ENCODE peak calls at places on chromosomes 11 and 22, in eight cellular contexts. One of them, this sample, is unnamed. For H3K36me3, the result is how much of the 10 kb centered on the place peaks cover.

GRCh38 chr11:45332486-45332934 is 46.4 kb upstream of the SYT13 start:
- DNase-seq in gastrocnemius medialis: no peak
- DNase-seq in Peyer's patch: no peak
- DNase-seq in transverse colon: peak
- DNase-seq in cardiac muscle cell: peak
- DNase-seq in endothelial cell of umbilical vein: no peak
- DNase-seq in PC-3: no peak
- DNase-seq in sigmoid colon: peak
- DNase-seq in this sample: peak

GRCh38 chr11:12889243-12889642 is 119.9 kb upstream of the RASSF10 start:
- DNase-seq in gastrocnemius medialis: peak
- DNase-seq in Peyer's patch: no peak
- DNase-seq in transverse colon: no peak
- DNase-seq in cardiac muscle cell: no peak
- DNase-seq in endothelial cell of umbilical vein: no peak
- DNase-seq in PC-3: no peak
- DNase-seq in sigmoid colon: peak
- DNase-seq in this sample: peak

GRCh38 chr11:20337526-20338154 is 25.9 kb upstream of the HTATIP2 start:
- DNase-seq in gastrocnemius medialis: no peak
- DNase-seq in Peyer's patch: no peak
- DNase-seq in transverse colon: peak
- DNase-seq in cardiac muscle cell: peak
- DNase-seq in endothelial cell of umbilical vein: peak
- DNase-seq in PC-3: peak
- DNase-seq in sigmoid colon: no peak
- DNase-seq in this sample: peak

GRCh38 chr22:17194213-17194612 is 25.0 kb downstream of the ADA2 start:
- DNase-seq in gastrocnemius medialis: no peak
- DNase-seq in Peyer's patch: no peak
- DNase-seq in transverse colon: no peak
- DNase-seq in cardiac muscle cell: no peak
- DNase-seq in endothelial cell of umbilical vein: no peak
- DNase-seq in PC-3: no peak
- DNase-seq in sigmoid colon: no peak
- DNase-seq in this sample: no peak

GRCh38 chr11:123246749-123247497 is 51.9 kb upstream of the CLMP start:
- DNase-seq in gastrocnemius medialis: peak
- DNase-seq in Peyer's patch: peak
- DNase-seq in transverse colon: peak
- DNase-seq in cardiac muscle cell: peak
- DNase-seq in endothelial cell of umbilical vein: peak
- DNase-seq in PC-3: peak
- DNase-seq in sigmoid colon: peak
- DNase-seq in this sample: peak

GRCh38 chr11:122141757-122142156 is 25.7 kb upstream of the BLID start:
- DNase-seq in gastrocnemius medialis: no peak
- DNase-seq in Peyer's patch: no peak
- DNase-seq in transverse colon: no peak
- DNase-seq in cardiac muscle cell: no peak
- DNase-seq in endothelial cell of umbilical vein: no peak
- DNase-seq in PC-3: peak
- DNase-seq in sigmoid colon: no peak
- DNase-seq in this sample: no peak

GRCh38 chr22:19619144-19620009 is 94.9 kb upstream of the SEPTIN5 start:
- DNase-seq in gastrocnemius medialis: no peak
- DNase-seq in Peyer's patch: no peak
- DNase-seq in transverse colon: no peak
- DNase-seq in cardiac muscle cell: no peak
- DNase-seq in endothelial cell of umbilical vein: peak
- DNase-seq in PC-3: no peak
- DNase-seq in sigmoid colon: no peak
- DNase-seq in this sample: no peak

GRCh38 chr11:134372536-134372935 is 39.5 kb downstream of the B3GAT1 start:
- DNase-seq in gastrocnemius medialis: no peak
- DNase-seq in Peyer's patch: peak
- DNase-seq in transverse colon: no peak
- DNase-seq in cardiac muscle cell: no peak
- DNase-seq in endothelial cell of umbilical vein: no peak
- DNase-seq in PC-3: no peak
- DNase-seq in sigmoid colon: peak
- DNase-seq in this sample: no peak

GRCh38 chr11:23725752-23726151 is 771.1 kb upstream of the LUZP2 start:
- DNase-seq in gastrocnemius medialis: no peak
- DNase-seq in Peyer's patch: no peak
- DNase-seq in transverse colon: no peak
- DNase-seq in cardiac muscle cell: no peak
- DNase-seq in endothelial cell of umbilical vein: no peak
- DNase-seq in PC-3: no peak
- DNase-seq in sigmoid colon: no peak
- DNase-seq in this sample: peak

GRCh38 chr11:86934263-86934932 is 20.8 kb downstream of the FZD4 start:
- DNase-seq in gastrocnemius medialis: no peak
- DNase-seq in Peyer's patch: no peak
- DNase-seq in transverse colon: no peak
- DNase-seq in cardiac muscle cell: no peak
- DNase-seq in endothelial cell of umbilical vein: peak
- DNase-seq in PC-3: peak
- DNase-seq in sigmoid colon: no peak
- DNase-seq in this sample: no peak

GRCh38 chr11:57598831-57599155 is 1.3 kb downstream of the SERPING1 start:
- DNase-seq in gastrocnemius medialis: no peak
- DNase-seq in Peyer's patch: no peak
- DNase-seq in transverse colon: no peak
- DNase-seq in cardiac muscle cell: no peak
- DNase-seq in endothelial cell of umbilical vein: no peak
- DNase-seq in PC-3: no peak
- DNase-seq in sigmoid colon: no peak
- DNase-seq in this sample: peak

GRCh38 chr11:35389897-35390462 is 29.4 kb downstream of the SLC1A2 start:
- DNase-seq in gastrocnemius medialis: no peak
- DNase-seq in Peyer's patch: no peak
- DNase-seq in transverse colon: no peak
- DNase-seq in cardiac muscle cell: no peak
- DNase-seq in endothelial cell of umbilical vein: no peak
- DNase-seq in PC-3: peak
- DNase-seq in sigmoid colon: no peak
- DNase-seq in this sample: no peak

GRCh38 chr11:97745515-97746050 is 1275.2 kb upstream of the CNTN5 start:
- DNase-seq in gastrocnemius medialis: no peak
- DNase-seq in Peyer's patch: no peak
- DNase-seq in transverse colon: no peak
- DNase-seq in cardiac muscle cell: no peak
- DNase-seq in endothelial cell of umbilical vein: no peak
- DNase-seq in PC-3: no peak
- DNase-seq in sigmoid colon: no peak
- DNase-seq in this sample: no peak

DNA sequence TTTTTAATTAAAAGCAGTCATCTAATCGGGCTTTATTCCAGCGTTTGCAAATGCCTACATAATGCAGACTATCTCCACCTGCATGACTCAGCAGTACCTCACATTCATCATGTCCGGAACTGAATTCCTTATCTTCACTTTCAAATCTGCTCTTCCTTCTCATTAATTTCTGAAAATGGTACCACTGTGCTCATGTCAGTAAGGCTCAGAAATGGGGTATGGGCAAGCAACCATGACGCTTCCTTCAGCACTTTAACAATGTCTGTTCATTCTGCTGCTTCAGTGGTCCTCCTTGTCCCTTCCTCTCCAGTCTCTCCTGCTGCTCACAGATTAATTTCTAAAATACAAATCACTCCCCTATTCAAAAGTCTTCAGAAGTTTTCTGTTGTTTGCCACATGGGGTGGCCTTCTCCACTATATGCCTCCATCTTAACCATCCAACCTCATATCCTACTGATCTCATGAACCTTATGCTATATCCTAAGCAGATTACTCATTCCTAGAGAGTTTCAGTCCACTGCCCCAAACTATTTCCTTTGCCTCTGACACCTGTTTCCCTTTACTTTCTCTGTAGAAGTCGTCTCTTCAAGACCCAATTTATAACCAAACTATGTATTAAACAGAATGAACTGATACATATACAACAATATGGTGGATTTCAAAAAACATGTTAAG is 7.0 kb downstream of the GTF2H1 start:
- DNase-seq in gastrocnemius medialis: no peak
- DNase-seq in Peyer's patch: no peak
- DNase-seq in transverse colon: no peak
- DNase-seq in cardiac muscle cell: no peak
- DNase-seq in endothelial cell of umbilical vein: no peak
- DNase-seq in PC-3: peak
- DNase-seq in sigmoid colon: no peak
- DNase-seq in this sample: no peak
- H3K4me3 ChIP-seq in gastrocnemius medialis: no peak
- H3K4me3 ChIP-seq in Peyer's patch: no peak
- H3K4me3 ChIP-seq in transverse colon: no peak
- H3K4me3 ChIP-seq in cardiac muscle cell: no peak
- H3K4me3 ChIP-seq in endothelial cell of umbilical vein: no peak
- H3K4me3 ChIP-seq in PC-3: peak
- H3K4me3 ChIP-seq in sigmoid colon: no peak
- H3K4me3 ChIP-seq in this sample: no peak

DNA sequence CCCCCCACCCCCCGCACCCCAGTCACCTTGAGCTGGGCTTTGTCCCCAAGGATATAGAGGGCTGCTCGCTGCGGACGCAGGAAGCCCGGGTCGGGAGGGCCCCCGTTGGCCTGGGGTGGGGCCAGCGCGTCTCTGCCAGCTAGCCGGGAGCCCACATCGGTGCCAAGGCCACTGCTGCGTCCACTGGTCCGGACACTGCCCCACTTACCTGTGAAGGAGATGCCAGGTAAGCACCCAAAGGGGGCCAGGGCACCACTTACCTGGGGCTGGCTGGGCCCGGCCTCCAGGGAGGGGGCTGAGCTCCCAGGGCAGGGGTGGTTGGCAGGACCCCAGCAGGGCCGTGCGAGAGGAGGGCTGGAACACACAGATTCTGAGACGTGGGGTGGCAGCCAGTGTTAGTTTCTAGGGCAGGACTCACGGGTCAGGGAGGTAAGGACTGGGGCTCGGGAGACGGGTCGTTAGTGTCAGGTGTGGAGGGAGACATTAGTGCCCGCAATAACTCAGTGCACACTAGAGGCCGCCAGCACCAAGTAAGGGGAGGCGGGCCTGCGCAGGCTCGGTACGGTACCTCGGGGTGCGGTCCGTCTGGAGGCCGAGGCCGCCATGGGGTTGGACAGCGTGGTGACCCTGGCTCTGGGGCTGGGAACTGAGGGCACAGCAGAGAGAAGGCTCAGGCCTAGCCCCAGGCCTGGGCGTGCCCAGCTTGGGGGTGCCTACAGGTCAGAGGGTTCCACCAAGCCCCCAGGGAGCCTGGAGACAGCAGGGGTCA is 18.2 kb downstream of the SBF1 start:
- DNase-seq in gastrocnemius medialis: no peak
- DNase-seq in Peyer's patch: no peak
- DNase-seq in transverse colon: no peak
- DNase-seq in cardiac muscle cell: no peak
- DNase-seq in endothelial cell of umbilical vein: no peak
- DNase-seq in PC-3: no peak
- DNase-seq in sigmoid colon: no peak
- DNase-seq in this sample: no peak
- TF ChIP-seq CTCF in gastrocnemius medialis: no peak
- TF ChIP-seq CTCF in Peyer's patch: no peak
- TF ChIP-seq CTCF in transverse colon: no peak
- TF ChIP-seq CTCF in cardiac muscle cell: peak
- TF ChIP-seq CTCF in endothelial cell of umbilical vein: peak
- TF ChIP-seq CTCF in PC-3: peak
- TF ChIP-seq CTCF in sigmoid colon: no peak
- TF ChIP-seq CTCF in this sample: peak

GRCh38 chr22:41810022-41810421 is 9.5 kb downstream of the CCDC134 start:
- DNase-seq in gastrocnemius medialis: no peak
- DNase-seq in Peyer's patch: no peak
- DNase-seq in transverse colon: no peak
- DNase-seq in cardiac muscle cell: no peak
- DNase-seq in endothelial cell of umbilical vein: no peak
- DNase-seq in PC-3: no peak
- DNase-seq in sigmoid colon: no peak
- DNase-seq in this sample: no peak
- H3K36me3 ChIP-seq in gastrocnemius medialis: under half
- H3K36me3 ChIP-seq in Peyer's patch: under half
- H3K36me3 ChIP-seq in transverse colon: under half
- H3K36me3 ChIP-seq in cardiac muscle cell: under half
- H3K36me3 ChIP-seq in endothelial cell of umbilical vein: under half
- H3K36me3 ChIP-seq in PC-3: under half
- H3K36me3 ChIP-seq in sigmoid colon: under half
- H3K36me3 ChIP-seq in this sample: under half

DNA sequence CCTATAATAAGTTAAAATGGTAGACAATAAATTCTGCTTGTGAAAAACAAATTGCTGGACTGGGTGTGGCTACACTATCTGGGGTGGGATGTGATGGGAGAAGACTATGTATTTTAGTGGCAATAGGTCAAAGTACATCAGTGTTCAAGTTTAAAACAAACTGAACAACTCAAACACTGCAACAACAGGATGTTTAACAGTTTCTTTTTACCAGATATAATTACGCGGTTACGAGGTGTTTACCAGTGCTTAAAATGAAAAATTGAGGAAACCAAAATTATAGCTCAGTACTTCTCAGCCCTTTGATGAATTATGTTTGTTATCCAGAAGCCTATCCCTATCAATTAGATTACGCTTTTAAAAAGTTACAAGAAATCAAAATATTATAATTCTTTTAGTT is 3.2 kb downstream of the PRDM10 start:
- DNase-seq in gastrocnemius medialis: no peak
- DNase-seq in Peyer's patch: no peak
- DNase-seq in transverse colon: no peak
- DNase-seq in cardiac muscle cell: no peak
- DNase-seq in endothelial cell of umbilical vein: no peak
- DNase-seq in PC-3: no peak
- DNase-seq in sigmoid colon: no peak
- DNase-seq in this sample: no peak
- H3K4me3 ChIP-seq in gastrocnemius medialis: no peak
- H3K4me3 ChIP-seq in Peyer's patch: no peak
- H3K4me3 ChIP-seq in transverse colon: no peak
- H3K4me3 ChIP-seq in cardiac muscle cell: no peak
- H3K4me3 ChIP-seq in endothelial cell of umbilical vein: no peak
- H3K4me3 ChIP-seq in PC-3: no peak
- H3K4me3 ChIP-seq in sigmoid colon: no peak
- H3K4me3 ChIP-seq in this sample: no peak

This sample was measured in brain microvascular endothelial cell.